ENCODE peak calls at places on chromosomes 4 and X, in seven cellular contexts. One of them, this sample, is unnamed.

GRCh38 chrX:16212024-16212423 is 44.7 kb downstream of the MAGEB17 start:
- DNase-seq in osteocyte: no peak
- DNase-seq in activated naive CD4-positive, alpha-beta T cell treated with anti-CD3 and anti-CD28 coated beads for 36 hours: no peak
- DNase-seq in uterus: no peak
- DNase-seq in SJSA1: no peak
- DNase-seq in astrocyte of the spinal cord: peak
- DNase-seq in stimulated activated CD8-positive, alpha-beta memory T cell treated with anti-CD3 and anti-CD28 coated beads, Interleukin-4, amount 100 ng/mL, for 1 hour: no peak
- DNase-seq in this sample: no peak

GRCh38 chr4:109414938-109415337 is 18.7 kb upstream of the SEC24B start:
- DNase-seq in astrocyte of the spinal cord: peak
- DNase-seq in uterus: no peak
- DNase-seq in activated naive CD4-positive, alpha-beta T cell treated with anti-CD3 and anti-CD28 coated beads for 36 hours: no peak
- DNase-seq in stimulated activated CD8-positive, alpha-beta memory T cell treated with anti-CD3 and anti-CD28 coated beads, Interleukin-4, amount 100 ng/mL, for 1 hour: no peak
- DNase-seq in SJSA1: no peak
- DNase-seq in osteocyte: no peak
- DNase-seq in this sample: no peak

GRCh38 chr4:73576366-73576765 is 43.9 kb downstream of the RASSF6 start:
- DNase-seq in uterus: no peak
- DNase-seq in activated naive CD4-positive, alpha-beta T cell treated with anti-CD3 and anti-CD28 coated beads for 36 hours: no peak
- DNase-seq in SJSA1: no peak
- DNase-seq in osteocyte: no peak
- DNase-seq in astrocyte of the spinal cord: no peak
- DNase-seq in stimulated activated CD8-positive, alpha-beta memory T cell treated with anti-CD3 and anti-CD28 coated beads, Interleukin-4, amount 100 ng/mL, for 1 hour: no peak
- DNase-seq in this sample: no peak

GRCh38 chrX:12421918-12422317 is 283.6 kb downstream of the FRMPD4 start:
- DNase-seq in osteocyte: no peak
- DNase-seq in activated naive CD4-positive, alpha-beta T cell treated with anti-CD3 and anti-CD28 coated beads for 36 hours: no peak
- DNase-seq in uterus: no peak
- DNase-seq in stimulated activated CD8-positive, alpha-beta memory T cell treated with anti-CD3 and anti-CD28 coated beads, Interleukin-4, amount 100 ng/mL, for 1 hour: no peak
- DNase-seq in SJSA1: no peak
- DNase-seq in astrocyte of the spinal cord: no peak
- DNase-seq in this sample: no peak

GRCh38 chr4:98873059-98873458 is 55.9 kb downstream of the EIF4E start:
- DNase-seq in osteocyte: no peak
- DNase-seq in activated naive CD4-positive, alpha-beta T cell treated with anti-CD3 and anti-CD28 coated beads for 36 hours: no peak
- DNase-seq in SJSA1: no peak
- DNase-seq in stimulated activated CD8-positive, alpha-beta memory T cell treated with anti-CD3 and anti-CD28 coated beads, Interleukin-4, amount 100 ng/mL, for 1 hour: no peak
- DNase-seq in uterus: no peak
- DNase-seq in astrocyte of the spinal cord: peak
- DNase-seq in this sample: no peak

GRCh38 chr4:152894673-152895072 is 41.5 kb upstream of the FHDC1 start:
- DNase-seq in stimulated activated CD8-positive, alpha-beta memory T cell treated with anti-CD3 and anti-CD28 coated beads, Interleukin-4, amount 100 ng/mL, for 1 hour: no peak
- DNase-seq in astrocyte of the spinal cord: peak
- DNase-seq in osteocyte: no peak
- DNase-seq in uterus: no peak
- DNase-seq in SJSA1: no peak
- DNase-seq in activated naive CD4-positive, alpha-beta T cell treated with anti-CD3 and anti-CD28 coated beads for 36 hours: no peak
- DNase-seq in this sample: no peak

GRCh38 chrX:119398587-119398973 is 556 bp upstream of the SLC25A43 start:
- DNase-seq in astrocyte of the spinal cord: no peak
- DNase-seq in uterus: no peak
- DNase-seq in SJSA1: no peak
- DNase-seq in activated naive CD4-positive, alpha-beta T cell treated with anti-CD3 and anti-CD28 coated beads for 36 hours: no peak
- DNase-seq in osteocyte: no peak
- DNase-seq in stimulated activated CD8-positive, alpha-beta memory T cell treated with anti-CD3 and anti-CD28 coated beads, Interleukin-4, amount 100 ng/mL, for 1 hour: no peak
- DNase-seq in this sample: peak

GRCh38 chrX:40108084-40108958 is 10.6 kb upstream of the BCOR start:
- DNase-seq in stimulated activated CD8-positive, alpha-beta memory T cell treated with anti-CD3 and anti-CD28 coated beads, Interleukin-4, amount 100 ng/mL, for 1 hour: no peak
- DNase-seq in osteocyte: no peak
- DNase-seq in activated naive CD4-positive, alpha-beta T cell treated with anti-CD3 and anti-CD28 coated beads for 36 hours: no peak
- DNase-seq in astrocyte of the spinal cord: peak
- DNase-seq in SJSA1: no peak
- DNase-seq in uterus: peak
- DNase-seq in this sample: peak

GRCh38 chr4:94671113-94671512 is 86.6 kb upstream of the BMPR1B start:
- DNase-seq in osteocyte: no peak
- DNase-seq in activated naive CD4-positive, alpha-beta T cell treated with anti-CD3 and anti-CD28 coated beads for 36 hours: no peak
- DNase-seq in stimulated activated CD8-positive, alpha-beta memory T cell treated with anti-CD3 and anti-CD28 coated beads, Interleukin-4, amount 100 ng/mL, for 1 hour: no peak
- DNase-seq in SJSA1: no peak
- DNase-seq in uterus: no peak
- DNase-seq in astrocyte of the spinal cord: no peak
- DNase-seq in this sample: no peak

GRCh38 chr4:113502476-113502875 is 259.1 kb downstream of the CAMK2D start:
- DNase-seq in activated naive CD4-positive, alpha-beta T cell treated with anti-CD3 and anti-CD28 coated beads for 36 hours: no peak
- DNase-seq in stimulated activated CD8-positive, alpha-beta memory T cell treated with anti-CD3 and anti-CD28 coated beads, Interleukin-4, amount 100 ng/mL, for 1 hour: no peak
- DNase-seq in uterus: no peak
- DNase-seq in astrocyte of the spinal cord: no peak
- DNase-seq in osteocyte: no peak
- DNase-seq in SJSA1: no peak
- DNase-seq in this sample: no peak

GRCh38 chr4:84644087-84644486 is 61.2 kb downstream of the CDS1 start:
- DNase-seq in activated naive CD4-positive, alpha-beta T cell treated with anti-CD3 and anti-CD28 coated beads for 36 hours: no peak
- DNase-seq in SJSA1: no peak
- DNase-seq in osteocyte: no peak
- DNase-seq in astrocyte of the spinal cord: no peak
- DNase-seq in stimulated activated CD8-positive, alpha-beta memory T cell treated with anti-CD3 and anti-CD28 coated beads, Interleukin-4, amount 100 ng/mL, for 1 hour: no peak
- DNase-seq in uterus: no peak
- DNase-seq in this sample: no peak

GRCh38 chrX:73561791-73562190 is 1.2 kb upstream of the CHIC1 start:
- DNase-seq in stimulated activated CD8-positive, alpha-beta memory T cell treated with anti-CD3 and anti-CD28 coated beads, Interleukin-4, amount 100 ng/mL, for 1 hour: no peak
- DNase-seq in osteocyte: no peak
- DNase-seq in SJSA1: no peak
- DNase-seq in astrocyte of the spinal cord: peak
- DNase-seq in uterus: no peak
- DNase-seq in activated naive CD4-positive, alpha-beta T cell treated with anti-CD3 and anti-CD28 coated beads for 36 hours: no peak
- DNase-seq in this sample: no peak

GRCh38 chrX:97806238-97806637 is 922.5 kb downstream of the RPA4 start:
- DNase-seq in astrocyte of the spinal cord: peak
- DNase-seq in stimulated activated CD8-positive, alpha-beta memory T cell treated with anti-CD3 and anti-CD28 coated beads, Interleukin-4, amount 100 ng/mL, for 1 hour: no peak
- DNase-seq in SJSA1: no peak
- DNase-seq in activated naive CD4-positive, alpha-beta T cell treated with anti-CD3 and anti-CD28 coated beads for 36 hours: no peak
- DNase-seq in uterus: no peak
- DNase-seq in osteocyte: no peak
- DNase-seq in this sample: no peak

GRCh38 chr4:6463311-6464289 is 8.8 kb downstream of the PPP2R2C start:
- DNase-seq in activated naive CD4-positive, alpha-beta T cell treated with anti-CD3 and anti-CD28 coated beads for 36 hours: no peak
- DNase-seq in uterus: no peak
- DNase-seq in astrocyte of the spinal cord: no peak
- DNase-seq in SJSA1: peak
- DNase-seq in stimulated activated CD8-positive, alpha-beta memory T cell treated with anti-CD3 and anti-CD28 coated beads, Interleukin-4, amount 100 ng/mL, for 1 hour: no peak
- DNase-seq in osteocyte: peak
- DNase-seq in this sample: no peak

GRCh38 chr4:152590179-152591031 is 54.5 kb upstream of the FBXW7 start:
- DNase-seq in SJSA1: no peak
- DNase-seq in osteocyte: no peak
- DNase-seq in astrocyte of the spinal cord: peak
- DNase-seq in activated naive CD4-positive, alpha-beta T cell treated with anti-CD3 and anti-CD28 coated beads for 36 hours: no peak
- DNase-seq in uterus: no peak
- DNase-seq in stimulated activated CD8-positive, alpha-beta memory T cell treated with anti-CD3 and anti-CD28 coated beads, Interleukin-4, amount 100 ng/mL, for 1 hour: no peak
- DNase-seq in this sample: no peak

GRCh38 chrX:68683580-68683979 is 36.1 kb downstream of the STARD8 start:
- DNase-seq in stimulated activated CD8-positive, alpha-beta memory T cell treated with anti-CD3 and anti-CD28 coated beads, Interleukin-4, amount 100 ng/mL, for 1 hour: no peak
- DNase-seq in SJSA1: no peak
- DNase-seq in uterus: no peak
- DNase-seq in activated naive CD4-positive, alpha-beta T cell treated with anti-CD3 and anti-CD28 coated beads for 36 hours: no peak
- DNase-seq in osteocyte: no peak
- DNase-seq in astrocyte of the spinal cord: no peak
- DNase-seq in this sample: no peak

GRCh38 chr4:72896515-72896914 is 173.0 kb downstream of the COX18 start:
- DNase-seq in stimulated activated CD8-positive, alpha-beta memory T cell treated with anti-CD3 and anti-CD28 coated beads, Interleukin-4, amount 100 ng/mL, for 1 hour: no peak
- DNase-seq in osteocyte: no peak
- DNase-seq in astrocyte of the spinal cord: peak
- DNase-seq in activated naive CD4-positive, alpha-beta T cell treated with anti-CD3 and anti-CD28 coated beads for 36 hours: no peak
- DNase-seq in uterus: peak
- DNase-seq in SJSA1: no peak
- DNase-seq in this sample: peak

GRCh38 chr4:71559957-71560541 is 221.2 kb downstream of the SLC4A4 start:
- DNase-seq in uterus: no peak
- DNase-seq in stimulated activated CD8-positive, alpha-beta memory T cell treated with anti-CD3 and anti-CD28 coated beads, Interleukin-4, amount 100 ng/mL, for 1 hour: no peak
- DNase-seq in activated naive CD4-positive, alpha-beta T cell treated with anti-CD3 and anti-CD28 coated beads for 36 hours: no peak
- DNase-seq in astrocyte of the spinal cord: peak
- DNase-seq in SJSA1: no peak
- DNase-seq in osteocyte: no peak
- DNase-seq in this sample: no peak

GRCh38 chr4:70712150-70712549 is 9.6 kb upstream of the RUFY3 start:
- DNase-seq in stimulated activated CD8-positive, alpha-beta memory T cell treated with anti-CD3 and anti-CD28 coated beads, Interleukin-4, amount 100 ng/mL, for 1 hour: no peak
- DNase-seq in SJSA1: no peak
- DNase-seq in osteocyte: no peak
- DNase-seq in astrocyte of the spinal cord: no peak
- DNase-seq in uterus: no peak
- DNase-seq in activated naive CD4-positive, alpha-beta T cell treated with anti-CD3 and anti-CD28 coated beads for 36 hours: no peak
- DNase-seq in this sample: no peak

GRCh38 chr4:79235074-79235473 is 90.8 kb downstream of the NAA11 start:
- DNase-seq in osteocyte: no peak
- DNase-seq in SJSA1: no peak
- DNase-seq in stimulated activated CD8-positive, alpha-beta memory T cell treated with anti-CD3 and anti-CD28 coated beads, Interleukin-4, amount 100 ng/mL, for 1 hour: no peak
- DNase-seq in uterus: no peak
- DNase-seq in astrocyte of the spinal cord: no peak
- DNase-seq in activated naive CD4-positive, alpha-beta T cell treated with anti-CD3 and anti-CD28 coated beads for 36 hours: no peak
- DNase-seq in this sample: no peak

GRCh38 chr4:144584428-144584827 is 61.5 kb upstream of the HHIP start:
- DNase-seq in osteocyte: no peak
- DNase-seq in astrocyte of the spinal cord: peak
- DNase-seq in uterus: no peak
- DNase-seq in SJSA1: no peak
- DNase-seq in stimulated activated CD8-positive, alpha-beta memory T cell treated with anti-CD3 and anti-CD28 coated beads, Interleukin-4, amount 100 ng/mL, for 1 hour: no peak
- DNase-seq in activated naive CD4-positive, alpha-beta T cell treated with anti-CD3 and anti-CD28 coated beads for 36 hours: no peak
- DNase-seq in this sample: no peak

GRCh38 chr4:144740316-144740715 is 94.4 kb downstream of the HHIP start:
- DNase-seq in SJSA1: no peak
- DNase-seq in osteocyte: no peak
- DNase-seq in astrocyte of the spinal cord: peak
- DNase-seq in activated naive CD4-positive, alpha-beta T cell treated with anti-CD3 and anti-CD28 coated beads for 36 hours: no peak
- DNase-seq in stimulated activated CD8-positive, alpha-beta memory T cell treated with anti-CD3 and anti-CD28 coated beads, Interleukin-4, amount 100 ng/mL, for 1 hour: no peak
- DNase-seq in uterus: no peak
- DNase-seq in this sample: no peak

GRCh38 chr4:14289708-14290107 is 662.2 kb upstream of the BOD1L1 start:
- DNase-seq in stimulated activated CD8-positive, alpha-beta memory T cell treated with anti-CD3 and anti-CD28 coated beads, Interleukin-4, amount 100 ng/mL, for 1 hour: no peak
- DNase-seq in SJSA1: no peak
- DNase-seq in uterus: no peak
- DNase-seq in osteocyte: no peak
- DNase-seq in astrocyte of the spinal cord: peak
- DNase-seq in activated naive CD4-positive, alpha-beta T cell treated with anti-CD3 and anti-CD28 coated beads for 36 hours: no peak
- DNase-seq in this sample: no peak

GRCh38 chr4:6532102-6532501 is 42.9 kb upstream of the MAN2B2 start:
- DNase-seq in osteocyte: no peak
- DNase-seq in astrocyte of the spinal cord: no peak
- DNase-seq in uterus: no peak
- DNase-seq in stimulated activated CD8-positive, alpha-beta memory T cell treated with anti-CD3 and anti-CD28 coated beads, Interleukin-4, amount 100 ng/mL, for 1 hour: no peak
- DNase-seq in SJSA1: no peak
- DNase-seq in activated naive CD4-positive, alpha-beta T cell treated with anti-CD3 and anti-CD28 coated beads for 36 hours: no peak
- DNase-seq in this sample: no peak

GRCh38 chr4:186726440-186727148 is 2.9 kb upstream of the FAT1 start:
- DNase-seq in stimulated activated CD8-positive, alpha-beta memory T cell treated with anti-CD3 and anti-CD28 coated beads, Interleukin-4, amount 100 ng/mL, for 1 hour: no peak
- DNase-seq in astrocyte of the spinal cord: peak
- DNase-seq in osteocyte: peak
- DNase-seq in activated naive CD4-positive, alpha-beta T cell treated with anti-CD3 and anti-CD28 coated beads for 36 hours: peak
- DNase-seq in SJSA1: peak
- DNase-seq in uterus: peak
- DNase-seq in this sample: peak

GRCh38 chrX:38896724-38897298 is 95.6 kb downstream of the MID1IP1 start:
- DNase-seq in uterus: no peak
- DNase-seq in activated naive CD4-positive, alpha-beta T cell treated with anti-CD3 and anti-CD28 coated beads for 36 hours: no peak
- DNase-seq in stimulated activated CD8-positive, alpha-beta memory T cell treated with anti-CD3 and anti-CD28 coated beads, Interleukin-4, amount 100 ng/mL, for 1 hour: no peak
- DNase-seq in astrocyte of the spinal cord: no peak
- DNase-seq in SJSA1: no peak
- DNase-seq in osteocyte: no peak
- DNase-seq in this sample: no peak

This sample was measured in HuH-7.